ENCODE peak calls at places on chromosomes 7 and 10, in five cellular contexts. One of them, this sample, is unnamed.

GRCh38 chr10:32095116-32095733 is 39.0 kb upstream of the KIF5B start:
- DNase-seq in breast epithelium: no peak
- DNase-seq in Peyer's patch: no peak
- DNase-seq in A549: no peak
- DNase-seq in IMR-90: no peak
- DNase-seq in this sample: no peak

GRCh38 chr7:142784096-142784495 is 13.3 kb downstream of the PRSS2 start:
- DNase-seq in breast epithelium: no peak
- DNase-seq in Peyer's patch: no peak
- DNase-seq in A549: no peak
- DNase-seq in IMR-90: no peak
- DNase-seq in this sample: no peak

GRCh38 chr7:129225206-129225930 is 538 bp downstream of the AHCYL2 start:
- DNase-seq in breast epithelium: peak; percentile 60
- DNase-seq in Peyer's patch: peak; percentile 74
- DNase-seq in A549: peak; percentile 17
- DNase-seq in IMR-90: peak; percentile 27
- DNase-seq in this sample: peak; percentile 55

GRCh38 chr7:132117181-132117580 is 459.1 kb downstream of the PLXNA4 start:
- DNase-seq in breast epithelium: no peak
- DNase-seq in Peyer's patch: no peak
- DNase-seq in A549: peak; percentile 97
- DNase-seq in IMR-90: peak; percentile 28
- DNase-seq in this sample: no peak

GRCh38 chr7:38727184-38727940 is 96.2 kb upstream of the AMPH start:
- DNase-seq in breast epithelium: no peak
- DNase-seq in Peyer's patch: no peak
- DNase-seq in A549: no peak
- DNase-seq in IMR-90: no peak
- DNase-seq in this sample: no peak

GRCh38 chr7:6502886-6503285 is 48.4 kb downstream of the GRID2IP start:
- DNase-seq in breast epithelium: no peak
- DNase-seq in Peyer's patch: no peak
- DNase-seq in A549: no peak
- DNase-seq in IMR-90: no peak
- DNase-seq in this sample: no peak

GRCh38 chr7:88183051-88183450 is 36.8 kb downstream of the SRI start:
- DNase-seq in breast epithelium: no peak
- DNase-seq in Peyer's patch: no peak
- DNase-seq in A549: no peak
- DNase-seq in IMR-90: no peak
- DNase-seq in this sample: no peak

GRCh38 chr10:102504179-102504975 is 605 bp downstream of the SUFU start:
- DNase-seq in breast epithelium: no peak
- DNase-seq in Peyer's patch: peak; percentile 57
- DNase-seq in A549: no peak
- DNase-seq in IMR-90: peak; percentile 45
- DNase-seq in this sample: peak; percentile 26

GRCh38 chr7:123643495-123644428 is 11.9 kb upstream of the LMOD2 start:
- DNase-seq in breast epithelium: no peak
- DNase-seq in Peyer's patch: peak; percentile 48
- DNase-seq in A549: no peak
- DNase-seq in IMR-90: peak; percentile 70
- DNase-seq in this sample: no peak

GRCh38 chr7:26653966-26654365 is 210.4 kb downstream of the SKAP2 start:
- DNase-seq in breast epithelium: no peak
- DNase-seq in Peyer's patch: no peak
- DNase-seq in A549: no peak
- DNase-seq in IMR-90: no peak
- DNase-seq in this sample: no peak

GRCh38 chr7:25947669-25948516 is 204.1 kb upstream of the NFE2L3 start:
- DNase-seq in breast epithelium: no peak
- DNase-seq in Peyer's patch: no peak
- DNase-seq in A549: no peak
- DNase-seq in IMR-90: no peak
- DNase-seq in this sample: no peak

GRCh38 chr10:132054564-132054963 is 11.2 kb upstream of the JAKMIP3 start:
- DNase-seq in breast epithelium: no peak
- DNase-seq in Peyer's patch: no peak
- DNase-seq in A549: no peak
- DNase-seq in IMR-90: no peak
- DNase-seq in this sample: no peak

GRCh38 chr10:79608505-79609375 is 2.0 kb upstream of the SFTPA1 start:
- DNase-seq in breast epithelium: no peak
- DNase-seq in Peyer's patch: no peak
- DNase-seq in A549: peak; percentile 55
- DNase-seq in IMR-90: peak; percentile 14
- DNase-seq in this sample: no peak

GRCh38 chr10:29648983-29649268 is 14.2 kb upstream of the SVIL start:
- DNase-seq in breast epithelium: no peak
- DNase-seq in Peyer's patch: peak; percentile 61
- DNase-seq in A549: no peak
- DNase-seq in IMR-90: peak; percentile 68
- DNase-seq in this sample: no peak

GRCh38 chr10:117662790-117663540 is 120.4 kb downstream of the EMX2 start:
- DNase-seq in breast epithelium: no peak
- DNase-seq in Peyer's patch: no peak
- DNase-seq in A549: no peak
- DNase-seq in IMR-90: no peak
- DNase-seq in this sample: no peak

GRCh38 chr7:142793156-142793555 is 22.4 kb downstream of the PRSS2 start:
- DNase-seq in breast epithelium: no peak
- DNase-seq in Peyer's patch: no peak
- DNase-seq in A549: no peak
- DNase-seq in IMR-90: no peak
- DNase-seq in this sample: no peak

GRCh38 chr7:55086413-55087201 is 67.8 kb downstream of the EGFR start:
- DNase-seq in breast epithelium: no peak
- DNase-seq in Peyer's patch: no peak
- DNase-seq in A549: no peak
- DNase-seq in IMR-90: peak; percentile 90
- DNase-seq in this sample: no peak

GRCh38 chr7:135098391-135098790 is 49.5 kb upstream of the TMEM140 start:
- DNase-seq in breast epithelium: no peak
- DNase-seq in Peyer's patch: no peak
- DNase-seq in A549: no peak
- DNase-seq in IMR-90: no peak
- DNase-seq in this sample: no peak

GRCh38 chr7:128701062-128701785 is 29.1 kb downstream of the GARIN1A start:
- DNase-seq in breast epithelium: no peak
- DNase-seq in Peyer's patch: no peak
- DNase-seq in A549: no peak
- DNase-seq in IMR-90: no peak
- DNase-seq in this sample: no peak

GRCh38 chr10:131226831-131227740 is 84.4 kb downstream of the TCERG1L start:
- DNase-seq in breast epithelium: no peak
- DNase-seq in Peyer's patch: no peak
- DNase-seq in A549: no peak
- DNase-seq in IMR-90: no peak
- DNase-seq in this sample: no peak

GRCh38 chr7:36961097-36961496 is 236.8 kb upstream of the AOAH start:
- DNase-seq in breast epithelium: no peak
- DNase-seq in Peyer's patch: no peak
- DNase-seq in A549: no peak
- DNase-seq in IMR-90: no peak
- DNase-seq in this sample: no peak

GRCh38 chr7:5596046-5596895 is 172.6 kb upstream of the TNRC18 start:
- DNase-seq in breast epithelium: no peak
- DNase-seq in Peyer's patch: peak; percentile 72
- DNase-seq in A549: peak; percentile 84
- DNase-seq in IMR-90: peak; percentile 95
- DNase-seq in this sample: peak; percentile 36

GRCh38 chr7:146150153-146150552 is 33.6 kb downstream of the CNTNAP2 start:
- DNase-seq in breast epithelium: no peak
- DNase-seq in Peyer's patch: no peak
- DNase-seq in A549: no peak
- DNase-seq in IMR-90: no peak
- DNase-seq in this sample: no peak

GRCh38 chr7:93245525-93246432 is 13.6 kb downstream of the VPS50 start:
- DNase-seq in breast epithelium: no peak
- DNase-seq in Peyer's patch: no peak
- DNase-seq in A549: no peak
- DNase-seq in IMR-90: peak; percentile 38
- DNase-seq in this sample: no peak

GRCh38 chr10:60868946-60869345 is 75.0 kb downstream of the RHOBTB1 start:
- DNase-seq in breast epithelium: no peak
- DNase-seq in Peyer's patch: no peak
- DNase-seq in A549: no peak
- DNase-seq in IMR-90: no peak
- DNase-seq in this sample: no peak

GRCh38 chr7:133853706-133854276 is 273.3 kb upstream of the LRGUK start:
- DNase-seq in breast epithelium: peak; percentile 60
- DNase-seq in Peyer's patch: peak; percentile 49
- DNase-seq in A549: peak; percentile 50
- DNase-seq in IMR-90: peak; percentile 90
- DNase-seq in this sample: peak; percentile 32

GRCh38 chr7:68176974-68177373 is 1180.3 kb downstream of the TYW1 start:
- DNase-seq in breast epithelium: no peak
- DNase-seq in Peyer's patch: peak; percentile 53
- DNase-seq in A549: peak; percentile 66
- DNase-seq in IMR-90: peak; percentile 18
- DNase-seq in this sample: peak; percentile 31

GRCh38 chr10:100104300-100104699 is 22.6 kb upstream of the CPN1 start:
- DNase-seq in breast epithelium: no peak
- DNase-seq in Peyer's patch: no peak
- DNase-seq in A549: no peak
- DNase-seq in IMR-90: no peak
- DNase-seq in this sample: no peak

GRCh38 chr7:75772081-75773077 is at the start of gene CCL26:
- DNase-seq in breast epithelium: peak; percentile 52
- DNase-seq in Peyer's patch: peak; percentile 52
- DNase-seq in A549: no peak
- DNase-seq in IMR-90: peak; percentile 79
- DNase-seq in this sample: peak; percentile 26

GRCh38 chr10:23457632-23458417 is 18.9 kb downstream of the OTUD1 start:
- DNase-seq in breast epithelium: no peak
- DNase-seq in Peyer's patch: no peak
- DNase-seq in A549: no peak
- DNase-seq in IMR-90: no peak
- DNase-seq in this sample: no peak

GRCh38 chr7:138945806-138946205 is 35.4 kb downstream of the KIAA1549 start:
- DNase-seq in breast epithelium: no peak
- DNase-seq in Peyer's patch: no peak
- DNase-seq in A549: no peak
- DNase-seq in IMR-90: no peak
- DNase-seq in this sample: no peak

GRCh38 chr10:43658227-43658626 is 9.5 kb upstream of the ZNF32 start:
- DNase-seq in breast epithelium: no peak
- DNase-seq in Peyer's patch: no peak
- DNase-seq in A549: no peak
- DNase-seq in IMR-90: no peak
- DNase-seq in this sample: no peak

GRCh38 chr7:29723599-29723998 is 82.7 kb upstream of the WIPF3 start:
- DNase-seq in breast epithelium: no peak
- DNase-seq in Peyer's patch: no peak
- DNase-seq in A549: no peak
- DNase-seq in IMR-90: peak; percentile 15
- DNase-seq in this sample: no peak

GRCh38 chr7:80154656-80155325 is 20.2 kb downstream of the GNAI1 start:
- DNase-seq in breast epithelium: no peak
- DNase-seq in Peyer's patch: no peak
- DNase-seq in A549: no peak
- DNase-seq in IMR-90: peak; percentile 51
- DNase-seq in this sample: no peak

GRCh38 chr7:20199015-20199737 is 18.0 kb downstream of the MACC1 start:
- DNase-seq in breast epithelium: no peak
- DNase-seq in Peyer's patch: peak; percentile 84
- DNase-seq in A549: no peak
- DNase-seq in IMR-90: peak; percentile 87
- DNase-seq in this sample: peak; percentile 34

GRCh38 chr7:21959387-21959776 is 13.7 kb upstream of the CDCA7L start:
- DNase-seq in breast epithelium: no peak
- DNase-seq in Peyer's patch: no peak
- DNase-seq in A549: no peak
- DNase-seq in IMR-90: no peak
- DNase-seq in this sample: no peak

GRCh38 chr10:19816420-19817250 is at the start of gene PLXDC2:
- DNase-seq in breast epithelium: no peak
- DNase-seq in Peyer's patch: peak; percentile 58
- DNase-seq in A549: no peak
- DNase-seq in IMR-90: peak; percentile 36
- DNase-seq in this sample: no peak
- H3K27ac ChIP-seq in breast epithelium: peak within 1 kb of the TSS; percentile 92
- H3K27ac ChIP-seq in Peyer's patch: peak within 1 kb of the TSS; percentile 68
- H3K27ac ChIP-seq in A549: peak within 1 kb of the TSS; percentile 12
- H3K27ac ChIP-seq in IMR-90: peak within 1 kb of the TSS; percentile 80
- H3K27ac ChIP-seq in this sample: peak within 1 kb of the TSS; percentile 89

DNA sequence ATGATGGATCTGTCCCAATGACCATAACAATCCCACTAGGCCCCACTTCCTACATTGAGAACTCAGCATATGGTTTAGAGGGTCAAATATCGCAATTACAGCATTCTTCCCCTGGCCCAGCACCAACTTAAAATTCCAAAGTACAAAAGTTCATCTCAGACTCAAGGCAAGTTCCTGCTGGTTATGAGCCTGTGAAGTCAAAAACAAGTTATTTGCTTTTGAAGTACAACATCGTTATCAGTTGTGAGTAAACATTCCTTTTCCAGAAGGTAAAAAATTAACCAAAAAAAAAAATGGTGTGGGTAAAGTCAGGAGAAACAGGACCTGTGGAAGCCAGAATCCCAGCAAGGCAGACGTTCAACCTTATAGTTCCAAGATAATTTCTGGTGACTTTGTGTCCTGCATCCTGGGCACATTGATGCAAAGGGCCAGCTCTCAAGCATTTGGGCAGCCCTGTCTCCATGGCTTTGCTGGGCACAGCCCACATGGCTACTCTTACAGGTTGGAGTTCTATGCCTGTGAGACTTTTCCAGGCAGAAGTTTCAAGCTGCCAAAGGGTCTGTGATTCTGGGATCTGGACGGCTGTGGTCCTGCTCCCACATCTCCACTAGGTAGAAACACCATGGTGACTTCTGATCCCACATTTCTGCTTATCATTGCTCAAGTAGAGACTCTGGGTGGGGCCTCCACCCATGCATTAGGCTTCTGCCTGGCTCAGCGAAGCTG is 37.5 kb downstream of the AKR1C8 start:
- DNase-seq in breast epithelium: no peak
- DNase-seq in Peyer's patch: peak; percentile 49
- DNase-seq in A549: peak; percentile 15
- DNase-seq in IMR-90: no peak
- DNase-seq in this sample: peak; percentile 65
- TF ChIP-seq POLR2A in breast epithelium: no peak
- TF ChIP-seq POLR2A in Peyer's patch: no peak
- TF ChIP-seq POLR2A in A549: no peak
- TF ChIP-seq POLR2A in IMR-90: no peak
- TF ChIP-seq POLR2A in this sample: no peak

GRCh38 chr10:119316002-119316358 is 108.6 kb downstream of the GRK5 start:
- DNase-seq in breast epithelium: no peak
- DNase-seq in Peyer's patch: no peak
- DNase-seq in A549: no peak
- DNase-seq in IMR-90: no peak
- DNase-seq in this sample: no peak
- H3K27ac ChIP-seq in breast epithelium: peak overlapping the region; percentile 71
- H3K27ac ChIP-seq in Peyer's patch: peak overlapping the region; percentile 1
- H3K27ac ChIP-seq in A549: peak overlapping the region; percentile 98
- H3K27ac ChIP-seq in IMR-90: peak overlapping the region; percentile 79
- H3K27ac ChIP-seq in this sample: peak overlapping the region; percentile 73

GRCh38 chr10:86670290-86670811 is 2.0 kb downstream of the LDB3 start:
- DNase-seq in breast epithelium: no peak
- DNase-seq in Peyer's patch: no peak
- DNase-seq in A549: no peak
- DNase-seq in IMR-90: no peak
- DNase-seq in this sample: no peak
- TF ChIP-seq POLR2A in breast epithelium: no peak
- TF ChIP-seq POLR2A in Peyer's patch: no peak
- TF ChIP-seq POLR2A in A549: no peak
- TF ChIP-seq POLR2A in IMR-90: no peak
- TF ChIP-seq POLR2A in this sample: no peak

GRCh38 chr7:1461640-1462375 is 2.5 kb upstream of the MICALL2 start:
- DNase-seq in breast epithelium: no peak
- DNase-seq in Peyer's patch: no peak
- DNase-seq in A549: no peak
- DNase-seq in IMR-90: no peak
- DNase-seq in this sample: no peak
- H3K27ac ChIP-seq in breast epithelium: peak overlapping the region; percentile 82
- H3K27ac ChIP-seq in Peyer's patch: peak overlapping the region; percentile 70
- H3K27ac ChIP-seq in A549: peak overlapping the region; percentile 72
- H3K27ac ChIP-seq in IMR-90: no peak overlapping the region
- H3K27ac ChIP-seq in this sample: peak overlapping the region; percentile 95